ENCODE peak calls at places on chromosomes 1 and 21, in six cellular contexts. K is HepG2, F is H1, Z is GM12891, Q is K562, H is GM12878. L is an unnamed sample.
A peak's percentile ranks its signal among the peaks of the same experiment; 100 is the strongest.

GRCh38 chr1:229585338-229585737 is 26.8 kb upstream of the ABCB10 start:
- DNase-seq in Z (no peak), F (no peak), Q (no peak), H (no peak), K (no peak), L (no peak)

GRCh38 chr21:31248598-31248997 is 95.5 kb downstream of the TIAM1 start:
- DNase-seq in K (no peak), F (no peak), H (no peak), Z (no peak), Q (no peak), L (no peak)

GRCh38 chr1:101064697-101065096 is 39.1 kb upstream of the DPH5 start:
- DNase-seq in Z (no peak), Q (no peak), K (no peak), F (no peak), H (no peak), L (no peak)

GRCh38 chr1:226438007-226438406 is 30.1 kb upstream of the PARP1 start:
- DNase-seq in Q (peak; percentile 35), Z (no peak), H (no peak), K (peak; percentile 10), F (no peak), L (no peak)

GRCh38 chr1:169110691-169111447 is 4.4 kb downstream of the ATP1B1 start:
- DNase-seq in K (no peak), Z (no peak), F (no peak), Q (no peak), H (no peak), L (no peak)

GRCh38 chr1:113940365-113941244 is 11.5 kb downstream of the HIPK1 start:
- DNase-seq in H (no peak), K (no peak), Z (no peak), Q (no peak), F (no peak), L (no peak)

GRCh38 chr1:16212251-16212961 is at the start of gene ARHGEF19:
- DNase-seq in Z (no peak), F (peak; percentile 87), H (no peak), Q (no peak), K (no peak), L (no peak)

GRCh38 chr1:234845097-234845660 is 235.2 kb upstream of the IRF2BP2 start:
- DNase-seq in F (no peak), Z (no peak), H (peak; percentile 81), K (no peak), Q (no peak), L (no peak)

GRCh38 chr1:59730759-59731478 is 83.8 kb upstream of the HOOK1 start:
- DNase-seq in K (peak; percentile 93), F (no peak), H (no peak), Z (no peak), Q (peak; percentile 60), L (no peak)

GRCh38 chr1:240706150-240706904 is 94.4 kb upstream of the GREM2 start:
- DNase-seq in K (no peak), H (no peak), F (no peak), Z (no peak), Q (no peak), L (no peak)

GRCh38 chr1:81230983-81231728 is 569.6 kb upstream of the ADGRL2 start:
- DNase-seq in F (no peak), Z (no peak), Q (no peak), K (no peak), H (no peak), L (no peak)

GRCh38 chr1:76430532-76430931 is 356.0 kb downstream of the ST6GALNAC3 start:
- DNase-seq in F (no peak), H (no peak), Q (no peak), Z (no peak), K (no peak), L (no peak)

GRCh38 chr1:54249798-54250497 is 50.0 kb downstream of the MRPL37 start:
- DNase-seq in K (peak; percentile 66), F (no peak), Z (no peak), Q (no peak), H (no peak), L (no peak)

GRCh38 chr21:14889080-14889805 is 175.6 kb downstream of the NRIP1 start:
- DNase-seq in F (no peak), K (peak; percentile 92), Z (no peak), Q (no peak), H (no peak), L (no peak)

GRCh38 chr1:6246497-6247295 is 2.7 kb downstream of the HES3 start:
- DNase-seq in H (no peak), Q (peak; percentile 90), F (peak; percentile 96), K (peak; percentile 54), Z (peak; percentile 91), L (peak; percentile 92)

GRCh38 chr1:36768486-36769178 is 265.7 kb downstream of the GRIK3 start:
- DNase-seq in Q (no peak), K (no peak), H (no peak), F (no peak), Z (no peak), L (no peak)

GRCh38 chr1:160045653-160046052 is 13.9 kb upstream of the PIGM start:
- DNase-seq in H (no peak), K (peak; percentile 91), Z (no peak), Q (no peak), F (no peak), L (no peak)

GRCh38 chr1:108553910-108554309 is 6.0 kb upstream of the EEIG2 start:
- DNase-seq in Z (no peak), K (no peak), F (no peak), Q (no peak), H (no peak), L (no peak)

GRCh38 chr1:46166521-46167462 is 8.1 kb upstream of the TSPAN1 start:
- DNase-seq in K (no peak), Q (no peak), Z (peak; percentile 65), F (peak; percentile 70), H (no peak), L (peak; percentile 63)
- TF ChIP-seq TAF1 in K (no peak), Q (no peak), Z (no peak), F (no peak), H (no peak), L (no peak)

DNA sequence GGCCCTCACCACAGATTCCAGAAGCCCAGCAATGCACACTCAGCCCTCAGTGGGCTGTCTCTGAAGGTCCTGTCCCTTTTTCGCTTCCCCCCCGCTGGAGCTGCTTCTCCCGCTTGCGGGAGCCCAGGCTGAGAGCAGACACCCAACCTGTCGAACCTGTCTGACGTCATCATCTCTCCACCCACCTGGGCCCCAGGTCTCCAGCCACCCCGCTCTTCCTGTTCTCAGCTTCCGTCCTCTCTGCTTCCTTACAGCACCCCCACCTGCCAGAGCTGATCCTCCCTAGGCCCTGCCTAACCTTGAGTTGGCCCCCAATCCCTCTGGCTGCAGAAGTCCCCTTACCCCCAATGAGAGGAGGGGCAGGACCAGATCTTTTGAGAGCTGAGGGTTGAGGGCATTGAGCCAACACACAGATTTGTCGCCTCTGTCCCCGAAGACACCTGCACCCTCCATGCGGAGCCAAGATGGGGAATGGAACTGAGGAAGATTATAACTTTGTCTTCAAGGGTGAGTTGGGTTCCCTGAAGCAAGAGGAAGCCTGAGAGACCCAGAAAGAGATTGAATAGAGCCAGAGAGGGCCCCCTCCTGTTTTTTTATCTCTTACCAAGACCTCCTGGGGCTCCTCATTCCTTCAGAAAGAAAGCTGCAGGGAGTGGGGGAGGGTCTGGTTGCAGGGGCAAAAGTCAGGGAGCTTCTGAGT is at the start of gene RAB25:
- DNase-seq in H (no peak), Q (no peak), Z (no peak), K (no peak), F (peak; percentile 84), L (no peak)
- TF ChIP-seq POLR2A in H (no peak), Q (no peak), Z (no peak), K (no peak), F (peak; percentile 52), L (no peak)

DNA sequence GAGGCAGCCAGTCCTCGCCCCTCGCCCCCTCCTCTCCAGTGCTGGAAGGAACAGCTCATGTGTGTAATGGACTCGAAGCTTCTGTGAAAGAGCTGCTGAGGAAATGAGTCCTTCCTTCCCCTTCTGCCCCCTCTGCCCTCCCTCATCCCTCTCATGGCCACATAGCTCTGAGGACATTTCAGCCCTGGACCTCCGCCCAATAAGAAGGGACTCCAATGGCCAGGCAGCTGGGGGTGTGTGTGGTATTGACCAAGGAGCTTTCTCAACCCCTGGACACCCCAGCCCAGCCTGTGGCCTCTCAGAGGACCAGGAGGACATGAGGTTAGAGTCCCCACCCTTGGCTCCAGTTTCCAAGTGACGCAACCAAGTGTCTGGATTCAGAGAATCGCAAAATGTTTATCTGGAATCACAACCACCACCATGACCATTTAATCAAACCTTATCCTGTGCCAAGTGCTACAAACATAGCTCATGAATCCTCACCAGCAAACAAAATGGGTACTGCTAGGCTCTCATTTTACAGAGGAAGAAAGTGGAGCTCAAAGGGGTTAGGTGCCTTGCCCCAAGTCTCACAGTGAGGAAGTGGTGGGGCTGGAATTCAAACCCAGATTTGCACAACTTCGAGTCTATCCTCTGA is 47.8 kb upstream of the ECE1 start:
- DNase-seq in Z (no peak), H (no peak), Q (no peak), K (no peak), F (no peak), L (no peak)
- TF ChIP-seq TAF1 in Z (no peak), H (no peak), Q (no peak), K (no peak), F (no peak), L (no peak)

DNA sequence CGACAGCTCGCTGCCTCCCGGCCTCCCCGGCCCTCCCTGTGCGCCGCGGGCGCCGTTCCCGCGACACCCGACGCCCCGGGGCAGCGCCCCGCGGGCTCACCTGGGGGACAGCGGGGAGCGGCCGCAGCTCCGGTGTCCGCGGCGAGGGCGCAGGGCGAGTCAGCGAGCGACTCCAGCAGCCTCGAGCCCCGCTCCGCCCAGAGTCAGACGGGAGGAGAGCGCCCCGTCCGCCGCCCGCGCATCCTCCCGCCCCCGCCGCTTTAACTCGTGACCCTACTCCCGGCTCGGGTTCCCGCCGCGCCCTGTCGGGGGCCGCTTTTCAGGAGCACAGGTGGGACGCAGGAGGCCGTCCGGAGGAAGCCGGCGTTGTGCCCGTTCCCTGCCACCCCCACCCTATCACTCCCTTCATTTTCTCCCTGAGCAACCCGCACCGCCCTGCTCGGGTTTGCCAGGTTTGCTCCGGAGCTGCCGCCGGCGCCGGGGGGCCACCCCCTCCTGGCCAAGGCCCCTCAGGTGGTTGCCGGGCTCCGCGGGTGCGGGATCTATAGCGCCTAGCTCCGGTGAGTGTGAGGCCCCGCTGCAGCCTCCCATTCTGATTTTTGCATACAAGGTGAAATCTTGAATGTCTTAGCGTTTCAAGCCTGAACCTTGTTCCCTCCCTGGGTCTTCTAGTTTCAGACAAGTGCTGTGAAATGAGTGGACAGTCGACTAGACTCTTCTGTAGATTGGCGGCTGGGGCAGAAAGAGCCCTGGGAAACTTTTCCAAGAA is at the start of gene MCOLN3:
- DNase-seq in F (peak; percentile 75), K (no peak), Z (peak; percentile 38), H (no peak), Q (peak; percentile 22), L (peak; percentile 46)
- TF ChIP-seq POLR2A in F (no peak), K (no peak), Z (no peak), H (no peak), Q (no peak), L (no peak)

GRCh38 chr1:69847670-69848069 is 279.9 kb downstream of the LRRC7 start:
- DNase-seq in Z (no peak), K (no peak), Q (no peak), F (no peak), H (no peak), L (no peak)
- TF ChIP-seq TAF1 in Z (no peak), K (no peak), Q (no peak), F (no peak), H (no peak), L (no peak)